ENCODE peak calls at places on chromosome 19, in ten cellular contexts. I, E, Q, M, J, N, U, H, D and R are unnamed samples.

GRCh38 chr19:9645466-9645865 is 24.4 kb upstream of the ZNF561 start:
- DNase-seq in I (no peak), E (no peak), Q (no peak), M (no peak), J (peak), N (no peak), U (no peak), H (no peak), D (no peak), R (no peak)

GRCh38 chr19:33471111-33471996 is 50.2 kb downstream of the PEPD start:
- DNase-seq in I (no peak), E (no peak), Q (no peak), M (no peak), J (no peak), N (no peak), U (no peak), H (no peak), D (no peak), R (no peak)

GRCh38 chr19:4635763-4636135 is 3.6 kb upstream of the TNFAIP8L1 start:
- DNase-seq in I (no peak), E (peak), Q (no peak), M (no peak), J (no peak), N (no peak), U (no peak), H (no peak), D (no peak), R (no peak)

GRCh38 chr19:29040951-29041350 is 172.0 kb downstream of the UQCRFS1 start:
- DNase-seq in I (no peak), E (no peak), Q (no peak), M (no peak), J (no peak), N (no peak), U (no peak), H (no peak), D (no peak), R (no peak)

GRCh38 chr19:15631817-15632216 is 8.9 kb upstream of the CYP4F3 start:
- DNase-seq in I (no peak), E (peak), Q (peak), M (peak), J (peak), N (no peak), U (peak), H (no peak), D (no peak), R (no peak)

GRCh38 chr19:34596115-34596514 is 80.8 kb downstream of the SCGB2B2 start:
- DNase-seq in I (no peak), E (no peak), Q (no peak), M (no peak), J (no peak), N (no peak), U (no peak), H (no peak), D (no peak), R (no peak)

GRCh38 chr19:34269968-34270621 is 15.7 kb downstream of the GARRE1 start:
- DNase-seq in I (peak), E (peak), Q (peak), M (peak), J (peak), N (peak), U (peak), H (peak), D (peak), R (peak)

GRCh38 chr19:38713865-38714264 is 30.4 kb downstream of the CAPN12 start:
- DNase-seq in I (no peak), E (no peak), Q (no peak), M (no peak), J (no peak), N (no peak), U (no peak), H (no peak), D (no peak), R (no peak)

GRCh38 chr19:45424191-45425058 is 708 bp upstream of the ERCC1 start:
- DNase-seq in I (peak), E (no peak), Q (no peak), M (peak), J (peak), N (peak), U (no peak), H (peak), D (peak), R (peak)

GRCh38 chr19:38862321-38863059 is 12.7 kb upstream of the HNRNPL start:
- DNase-seq in I (no peak), E (no peak), Q (no peak), M (peak), J (no peak), N (peak), U (no peak), H (peak), D (no peak), R (no peak)

GRCh38 chr19:15436012-15436825 is 13.5 kb downstream of the WIZ start:
- DNase-seq in I (no peak), E (no peak), Q (no peak), M (no peak), J (no peak), N (no peak), U (no peak), H (no peak), D (no peak), R (no peak)

GRCh38 chr19:43596842-43597461 is 557 bp downstream of the ZNF576 start:
- DNase-seq in I (no peak), E (no peak), Q (no peak), M (no peak), J (peak), N (no peak), U (no peak), H (no peak), D (no peak), R (no peak)

GRCh38 chr19:10864538-10864899 is 6.8 kb upstream of the CARM1 start:
- DNase-seq in I (peak), E (peak), Q (peak), M (peak), J (peak), N (peak), U (peak), H (peak), D (peak), R (peak)

GRCh38 chr19:10858204-10858828 is 10.1 kb downstream of the C19orf38 start:
- DNase-seq in I (no peak), E (peak), Q (no peak), M (peak), J (peak), N (no peak), U (peak), H (peak), D (no peak), R (peak)

GRCh38 chr19:10863107-10863700 is 8.1 kb upstream of the CARM1 start:
- DNase-seq in I (no peak), E (no peak), Q (no peak), M (peak), J (peak), N (peak), U (no peak), H (no peak), D (peak), R (no peak)

GRCh38 chr19:10862561-10863106 is 8.7 kb upstream of the CARM1 start:
- DNase-seq in I (no peak), E (no peak), Q (no peak), M (no peak), J (no peak), N (no peak), U (no peak), H (no peak), D (no peak), R (no peak)

DNA sequence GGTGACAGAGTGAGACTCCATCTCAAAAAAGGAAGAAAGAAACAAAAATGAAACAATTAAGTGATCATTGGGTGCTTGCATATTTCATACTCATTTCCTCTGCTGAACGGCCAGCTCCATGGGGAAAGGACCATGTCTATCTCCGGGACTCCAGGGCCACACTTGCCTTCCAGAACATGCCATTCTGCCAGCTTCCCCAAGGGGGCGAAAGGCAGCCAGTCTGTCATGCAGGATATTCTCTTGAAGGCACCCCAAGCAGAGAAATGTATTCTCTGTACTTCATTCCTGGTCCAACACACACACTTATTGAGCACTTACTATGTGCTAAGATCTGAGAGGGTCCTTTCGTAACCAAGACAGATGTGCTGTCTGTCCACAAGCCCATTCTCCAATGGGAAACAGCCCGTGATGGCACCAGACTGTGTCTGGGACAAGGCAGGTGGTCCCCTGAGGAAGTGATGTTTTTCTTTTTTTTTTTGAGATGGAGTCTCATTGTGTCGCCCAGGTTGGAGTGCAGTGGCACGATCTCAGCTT is 10.2 kb upstream of the CARM1 start:
- DNase-seq in I (no peak), E (no peak), Q (peak), M (peak), J (peak), N (no peak), U (no peak), H (peak), D (no peak), R (no peak)
- TF ChIP-seq CTCF in I (peak), E (peak), Q (peak), M (peak), J (peak), N (peak), U (peak), H (peak), D (no peak), R (peak)

GRCh38 chr19:51296331-51297093 is 14.9 kb upstream of the IGLON5 start:
- DNase-seq in I (no peak), E (no peak), Q (no peak), M (peak), J (no peak), N (no peak), U (no peak), H (no peak), D (no peak), R (no peak)
- TF ChIP-seq CTCF in I (no peak), E (no peak), Q (no peak), M (peak), J (no peak), N (no peak), U (no peak), H (no peak), D (no peak), R (no peak)

GRCh38 chr19:18254546-18255500 is 19.4 kb downstream of the IQCN start:
- DNase-seq in I (no peak), E (no peak), Q (no peak), M (no peak), J (no peak), N (no peak), U (peak), H (no peak), D (no peak), R (no peak)
- TF ChIP-seq CTCF in I (no peak), E (peak), Q (no peak), M (no peak), J (no peak), N (no peak), U (peak), H (no peak), D (no peak), R (peak)

GRCh38 chr19:12784394-12784870 is 6.9 kb upstream of the JUNB start:
- DNase-seq in I (no peak), E (no peak), Q (no peak), M (no peak), J (no peak), N (peak), U (peak), H (no peak), D (no peak), R (no peak)
- TF ChIP-seq CTCF in I (no peak), E (no peak), Q (no peak), M (no peak), J (no peak), N (no peak), U (no peak), H (no peak), D (no peak), R (no peak)

DNA sequence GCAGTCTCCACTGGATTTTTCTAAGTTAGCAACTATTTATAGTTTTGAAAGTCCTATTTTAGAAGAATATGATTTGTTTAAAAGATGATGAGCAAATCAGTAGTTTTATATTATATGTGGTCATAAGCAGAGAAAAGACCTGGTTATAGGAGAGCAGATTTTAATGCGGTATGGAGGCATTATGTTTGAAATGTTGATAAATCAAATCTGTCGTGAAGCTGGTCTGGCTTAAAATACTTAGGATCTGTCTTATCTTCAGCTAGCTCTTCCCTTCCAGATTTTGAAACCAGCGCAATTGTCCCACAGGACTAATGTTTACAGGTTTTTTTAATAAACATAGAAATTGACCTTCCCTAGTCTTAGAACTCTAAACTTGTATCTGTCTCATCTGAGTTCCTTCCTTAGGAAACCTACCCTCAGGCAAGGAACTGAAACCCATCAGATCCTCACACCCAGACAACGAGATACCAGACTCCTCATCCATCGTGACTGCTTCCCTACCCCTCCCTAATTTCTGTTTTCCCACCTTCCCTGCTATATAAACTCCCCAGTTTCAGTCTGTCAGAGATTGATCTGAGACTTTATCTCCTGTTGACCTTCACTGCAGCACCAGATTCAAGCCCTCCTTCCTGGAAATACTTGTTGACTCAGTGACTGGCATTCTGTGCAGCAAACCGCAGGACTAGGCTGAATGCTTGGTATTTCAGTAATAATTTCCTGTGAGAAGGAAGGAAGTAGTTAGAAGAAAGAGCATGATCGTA is 37.8 kb upstream of the CXCL17 start:
- DNase-seq in I (peak), E (no peak), Q (peak), M (peak), J (peak), N (peak), U (no peak), H (peak), D (no peak), R (no peak)
- TF ChIP-seq CTCF in I (no peak), E (no peak), Q (no peak), M (no peak), J (no peak), N (no peak), U (no peak), H (no peak), D (no peak), R (no peak)

DNA sequence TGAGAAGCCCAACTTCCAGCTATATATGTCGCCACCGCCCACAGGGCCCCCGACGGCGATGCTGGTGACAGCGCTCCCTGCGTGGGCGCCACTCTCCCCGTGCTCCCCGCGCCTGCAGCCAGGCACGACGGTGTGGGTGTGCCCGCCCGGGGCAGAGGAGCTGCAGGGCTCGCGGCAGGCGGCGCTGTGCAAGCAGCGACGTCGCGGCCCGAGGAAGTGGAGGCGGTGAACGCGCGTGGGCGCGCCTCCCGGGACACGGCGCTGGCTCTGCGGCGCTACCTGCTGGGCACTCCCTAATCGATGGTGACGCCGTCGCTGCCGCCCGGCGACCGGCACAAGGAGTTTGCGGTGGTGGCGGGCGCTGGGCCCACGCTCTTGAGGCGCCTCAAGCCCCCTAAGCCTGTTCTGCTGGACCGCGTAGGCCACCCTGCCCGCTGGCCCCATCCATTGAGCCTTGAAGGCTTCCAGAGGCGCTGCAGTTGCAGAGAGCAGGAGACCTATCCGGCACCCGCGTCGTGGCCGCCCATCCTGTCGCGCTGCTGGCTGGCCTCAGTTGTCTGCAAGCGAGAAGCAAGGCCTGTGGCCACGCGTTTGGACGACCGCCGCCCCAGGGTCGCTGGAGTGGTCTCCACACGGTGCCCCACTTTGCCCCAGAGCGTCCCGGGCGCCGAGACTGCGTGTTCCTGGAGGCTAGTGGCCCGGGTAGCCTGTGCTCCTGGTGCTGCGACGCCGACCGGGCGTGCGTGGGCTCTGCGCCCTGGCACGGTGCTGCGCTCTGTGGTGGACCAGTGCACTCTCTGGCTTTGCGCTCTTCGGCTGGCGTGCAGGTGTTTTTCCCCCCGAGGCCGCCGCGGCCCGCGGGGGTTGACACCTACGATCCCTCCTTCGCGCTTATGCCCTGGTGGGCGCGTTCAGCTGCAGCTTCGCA is 23.1 kb downstream of the LRFN3 start:
- DNase-seq in I (no peak), E (peak), Q (peak), M (no peak), J (no peak), N (no peak), U (peak), H (no peak), D (no peak), R (peak)
- TF ChIP-seq CTCF in I (no peak), E (peak), Q (peak), M (peak), J (peak), N (peak), U (peak), H (no peak), D (no peak), R (peak)

GRCh38 chr19:50416034-50416814 is 2.5 kb upstream of the SPIB start:
- DNase-seq in I (no peak), E (no peak), Q (no peak), M (no peak), J (no peak), N (no peak), U (no peak), H (no peak), D (no peak), R (no peak)
- TF ChIP-seq CTCF in I (no peak), E (no peak), Q (no peak), M (no peak), J (no peak), N (no peak), U (no peak), H (no peak), D (no peak), R (no peak)

DNA sequence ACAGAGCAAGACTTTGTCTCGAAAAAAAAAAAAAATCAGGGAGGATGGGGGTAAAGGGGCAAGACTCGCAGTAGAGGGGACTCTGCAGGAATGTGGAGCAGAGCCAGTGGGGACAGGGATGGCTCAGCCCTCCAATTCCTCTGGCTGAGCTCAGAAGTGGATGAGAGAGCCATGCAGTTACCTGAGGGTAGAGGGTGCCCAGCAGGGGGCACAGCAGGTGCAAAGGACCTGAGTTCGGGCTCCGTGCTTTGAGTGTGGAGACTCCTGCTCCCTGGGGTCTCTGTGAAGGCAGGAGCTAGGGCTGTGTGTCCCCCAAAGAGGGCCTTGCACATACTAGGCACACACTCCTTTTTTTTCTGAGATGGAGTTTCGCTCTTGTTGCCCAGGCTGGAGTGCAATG is 7.7 kb downstream of the DOCK6 start:
- DNase-seq in I (no peak), E (no peak), Q (no peak), M (no peak), J (no peak), N (no peak), U (no peak), H (no peak), D (no peak), R (no peak)
- TF ChIP-seq CTCF in I (no peak), E (peak), Q (no peak), M (peak), J (peak), N (no peak), U (no peak), H (no peak), D (no peak), R (no peak)